ENCODE peak calls at places on chromosomes 2 and 18, in seven cellular contexts. I is non-pigmented ciliary epithelial cell, P is H9, M is EH, C is AG20443, T is foreskin fibroblast, Z is astrocyte of the spinal cord. J is an unnamed sample.

GRCh38 chr18:49693276-49694005 is 119.9 kb downstream of the ACAA2 start:
- DNase-seq in I (no peak), P (no peak), M (no peak), C (no peak), T (no peak), Z (no peak), J (no peak)

GRCh38 chr2:130963849-130964793 is 127.4 kb downstream of the ARHGEF4 start:
- DNase-seq in I (no peak), P (peak), M (peak), C (peak), T (peak), Z (no peak), J (peak)

GRCh38 chr2:165839610-165840009 is 45.6 kb upstream of the GALNT3 start:
- DNase-seq in I (peak), P (no peak), M (peak), C (no peak), T (peak), Z (peak), J (no peak)

GRCh38 chr2:38116762-38117161 is 40.8 kb upstream of the CYP1B1 start:
- DNase-seq in I (no peak), P (no peak), M (peak), C (peak), T (peak), Z (peak), J (no peak)

GRCh38 chr2:241001413-241002274 is 3.2 kb downstream of the SNED1 start:
- DNase-seq in I (no peak), P (peak), M (no peak), C (no peak), T (no peak), Z (no peak), J (no peak)

GRCh38 chr2:31138037-31138962 is at the start of gene GALNT14:
- DNase-seq in I (no peak), P (peak), M (peak), C (peak), T (peak), Z (peak), J (peak)

GRCh38 chr2:197803033-197803444 is 1.4 kb upstream of the PLCL1 start:
- DNase-seq in I (peak), P (no peak), M (peak), C (peak), T (peak), Z (peak), J (peak)

GRCh38 chr2:170665743-170666142 is 49.4 kb upstream of the SP5 start:
- DNase-seq in I (no peak), P (no peak), M (no peak), C (no peak), T (no peak), Z (no peak), J (no peak)

GRCh38 chr2:169131587-169132512 is 62.5 kb downstream of the DHRS9 start:
- DNase-seq in I (peak), P (no peak), M (peak), C (peak), T (peak), Z (peak), J (peak)

GRCh38 chr2:201175971-201176570 is 6.9 kb upstream of the CASP10 start:
- DNase-seq in I (no peak), P (no peak), M (no peak), C (no peak), T (no peak), Z (no peak), J (no peak)

GRCh38 chr2:181231886-181232644 is 225.1 kb upstream of the ITGA4 start:
- DNase-seq in I (peak), P (no peak), M (peak), C (peak), T (peak), Z (peak), J (no peak)

GRCh38 chr2:46181789-46182530 is 115.2 kb upstream of the EPAS1 start:
- DNase-seq in I (no peak), P (no peak), M (no peak), C (no peak), T (no peak), Z (no peak), J (no peak)

GRCh38 chr2:166375205-166375735 is 474 bp downstream of the SCN9A start:
- DNase-seq in I (no peak), P (no peak), M (peak), C (peak), T (peak), Z (peak), J (no peak)

GRCh38 chr18:68083131-68083530 is 566.6 kb upstream of the DSEL start:
- DNase-seq in I (peak), P (no peak), M (peak), C (peak), T (peak), Z (peak), J (no peak)